ENCODE peak calls at places on chromosomes 7 and 10, in seven cellular contexts. O, W, L, P, X, N and F are unnamed samples.

GRCh38 chr10:78925800-78926319 is 142.9 kb upstream of the ZMIZ1 start:
- DNase-seq in N (peak; percentile 93), O (no peak), X (peak; percentile 98), L (peak; percentile 92), P (peak; percentile 76), W (no peak), F (peak; percentile 55)

GRCh38 chr7:151744656-151745055 is 132.3 kb downstream of the PRKAG2 start:
- DNase-seq in X (no peak), O (no peak), N (no peak), L (no peak), W (no peak), P (no peak), F (no peak)

GRCh38 chr7:3754488-3755365 is 453.7 kb downstream of the SDK1 start:
- DNase-seq in X (peak; percentile 56), N (peak; percentile 20), P (no peak), L (peak; percentile 87), O (no peak), W (no peak), F (no peak)

GRCh38 chr7:37047260-37047659 is 323.0 kb upstream of the AOAH start:
- DNase-seq in L (no peak), P (no peak), X (no peak), O (no peak), N (no peak), W (no peak), F (no peak)

GRCh38 chr10:57113545-57113944 is 752.5 kb upstream of the ZWINT start:
- DNase-seq in W (no peak), P (no peak), L (no peak), O (no peak), X (no peak), N (no peak), F (no peak)

GRCh38 chr10:63376560-63377304 is 89.0 kb downstream of the JMJD1C start:
- DNase-seq in N (peak; percentile 43), P (no peak), W (no peak), L (peak; percentile 63), X (peak; percentile 60), O (peak; percentile 37), F (no peak)

GRCh38 chr10:52644678-52645434 is 127.7 kb downstream of the MBL2 start:
- DNase-seq in O (peak; percentile 79), W (no peak), X (peak; percentile 32), P (no peak), N (peak; percentile 49), L (peak; percentile 60), F (peak; percentile 6)

GRCh38 chr10:6218692-6219493 is 16.2 kb downstream of the PFKFB3 start:
- DNase-seq in P (no peak), X (peak; percentile 55), L (peak; percentile 89), O (no peak), N (peak; percentile 88), W (no peak), F (no peak)

GRCh38 chr10:89204621-89205020 is 2.5 kb downstream of the CH25H start:
- DNase-seq in N (no peak), O (no peak), L (no peak), X (no peak), W (no peak), P (no peak), F (no peak)

GRCh38 chr7:143411976-143412708 is 3.5 kb upstream of the EPHA1 start:
- DNase-seq in N (no peak), P (no peak), O (no peak), X (no peak), W (no peak), L (no peak), F (no peak)

GRCh38 chr7:135283959-135284638 is 50.5 kb downstream of the STRA8 start:
- DNase-seq in P (no peak), X (no peak), N (no peak), W (no peak), O (no peak), L (no peak), F (no peak)

GRCh38 chr10:92517034-92517655 is 56.7 kb downstream of the IDE start:
- DNase-seq in P (peak; percentile 23), N (peak; percentile 65), O (peak; percentile 80), W (no peak), X (peak; percentile 80), L (peak; percentile 77), F (peak; percentile 33)

GRCh38 chr10:30897547-30897946 is 134.1 kb downstream of the ZNF438 start:
- DNase-seq in X (no peak), L (no peak), P (no peak), O (no peak), N (no peak), W (no peak), F (no peak)

GRCh38 chr7:82050792-82051191 is 280.9 kb upstream of the HGF start:
- DNase-seq in W (no peak), P (no peak), X (peak; percentile 87), N (peak; percentile 80), L (peak; percentile 66), O (no peak), F (no peak)

GRCh38 chr10:44199267-44199666 is 185.6 kb downstream of the CXCL12 start:
- DNase-seq in X (no peak), W (no peak), P (no peak), O (no peak), N (no peak), L (no peak), F (no peak)

GRCh38 chr7:148708026-148708685 is 9.5 kb downstream of the CUL1 start:
- DNase-seq in O (no peak), N (no peak), X (no peak), L (no peak), W (no peak), P (no peak), F (no peak)

GRCh38 chr10:27022048-27022447 is 78.2 kb downstream of the ANKRD26 start:
- DNase-seq in W (no peak), P (no peak), L (no peak), O (no peak), X (no peak), N (no peak), F (no peak)

GRCh38 chr7:87886875-87887274 is 10.6 kb downstream of the DBF4 start:
- DNase-seq in X (peak; percentile 56), N (no peak), P (no peak), W (no peak), O (peak; percentile 56), L (peak; percentile 67), F (no peak)

GRCh38 chr7:66213637-66214036 is 8.5 kb downstream of the TPST1 start:
- DNase-seq in X (peak; percentile 25), O (no peak), P (no peak), L (no peak), N (no peak), W (no peak), F (no peak)

GRCh38 chr7:2004841-2005351 is 227.8 kb downstream of the MAD1L1 start:
- DNase-seq in N (no peak), P (no peak), O (no peak), L (no peak), W (peak; percentile 42), X (no peak), F (no peak)

GRCh38 chr7:83520706-83521105 is 128.2 kb downstream of the SEMA3E start:
- DNase-seq in O (no peak), P (no peak), N (no peak), X (no peak), L (no peak), W (no peak), F (no peak)

GRCh38 chr10:103842605-103843004 is 12.8 kb downstream of the SH3PXD2A start:
- DNase-seq in N (no peak), O (no peak), X (no peak), W (no peak), P (no peak), L (no peak), F (no peak)

GRCh38 chr7:127793582-127793981 is 141.6 kb downstream of the SND1 start:
- DNase-seq in W (no peak), X (no peak), L (no peak), N (no peak), O (no peak), P (no peak), F (no peak)

GRCh38 chr7:112081778-112082177 is 124.4 kb downstream of the DOCK4 start:
- DNase-seq in P (no peak), O (no peak), X (no peak), N (no peak), L (no peak), W (no peak), F (no peak)

GRCh38 chr10:79391231-79392019 is 44.2 kb downstream of the PPIF start:
- DNase-seq in W (peak; percentile 65), N (no peak), P (no peak), O (no peak), L (no peak), X (no peak), F (no peak)

GRCh38 chr10:122323941-122324675 is 50.4 kb upstream of the PLEKHA1 start:
- DNase-seq in X (no peak), L (peak; percentile 24), W (no peak), N (no peak), O (no peak), P (peak; percentile 63), F (no peak)

GRCh38 chr7:120856621-120857352 is 1.2 kb downstream of the TSPAN12 start:
- DNase-seq in N (peak; percentile 24), P (no peak), L (peak; percentile 10), W (peak; percentile 67), X (peak; percentile 8), O (peak; percentile 51), F (no peak)

GRCh38 chr10:27695088-27695487 is 50.5 kb downstream of the MKX start:
- DNase-seq in P (no peak), W (no peak), N (no peak), X (no peak), L (no peak), O (no peak), F (no peak)

GRCh38 chr7:105323366-105323765 is 65.4 kb downstream of the SRPK2 start:
- DNase-seq in W (no peak), O (no peak), L (no peak), P (no peak), N (no peak), X (no peak), F (no peak)
- TF ChIP-seq CTCF in W (no peak), O (no peak), L (no peak), P (no peak), N (no peak), X (no peak), F (no peak)

DNA sequence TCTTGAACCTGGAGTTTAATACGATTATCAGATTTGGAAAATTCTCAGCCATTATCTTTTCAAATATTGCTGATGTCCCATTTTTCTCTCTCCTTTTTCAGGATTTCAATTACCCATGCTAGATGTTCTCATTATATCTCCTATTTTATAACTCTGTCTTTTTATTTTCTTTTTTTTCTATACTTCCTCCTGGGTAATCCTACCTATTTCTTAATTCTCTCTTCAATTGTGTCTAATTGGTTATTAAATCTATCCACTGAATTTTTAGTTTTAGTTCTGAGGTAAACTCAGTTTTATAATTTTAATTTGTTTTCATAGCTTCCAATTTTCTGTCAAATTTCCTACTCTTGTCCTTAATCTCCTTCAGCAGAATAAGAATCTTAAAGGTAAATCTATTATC is 15.6 kb downstream of the STEAP1 start:
- DNase-seq in N (no peak), W (no peak), O (no peak), L (no peak), P (no peak), X (no peak), F (no peak)
- H3K4me3 ChIP-seq in N (no peak overlapping the region), W (no peak overlapping the region), O (no peak overlapping the region), L (no peak overlapping the region), P (no peak overlapping the region), X (no peak overlapping the region), F (no peak overlapping the region)

GRCh38 chr10:10540383-10540782 is 477.3 kb upstream of the CELF2 start:
- DNase-seq in L (no peak), N (no peak), W (no peak), X (peak; percentile 46), O (no peak), P (no peak), F (no peak)
- TF ChIP-seq CTCF in L (no peak), N (no peak), W (no peak), X (no peak), O (no peak), P (no peak), F (no peak)

GRCh38 chr7:140476698-140477261 is 2.5 kb downstream of the MKRN1 start:
- DNase-seq in N (no peak), L (no peak), W (no peak), X (no peak), O (no peak), P (no peak), F (no peak)
- H3K4me3 ChIP-seq in N (no peak overlapping the region), L (no peak overlapping the region), W (peak overlapping the region; percentile 86), X (no peak overlapping the region), O (no peak overlapping the region), P (no peak overlapping the region), F (no peak overlapping the region)